ENCODE peak calls at places on chromosomes 2 and 18, in nine cellular contexts. One of them, this sample, is unnamed.

GRCh38 chr18:32777049-32777448 is 4.2 kb upstream of the KLHL14 start:
- DNase-seq in SK-N-SH: no peak
- DNase-seq in osteoblast: no peak
- DNase-seq in IMR-90: no peak
- DNase-seq in neural crest cell: no peak
- DNase-seq in foreskin fibroblast: peak
- DNase-seq in psoas muscle: no peak
- DNase-seq in GM10248: no peak
- DNase-seq in left ventricle myocardium inferior: no peak
- DNase-seq in this sample: no peak

GRCh38 chr18:43785145-43785544 is 507.9 kb upstream of the SYT4 start:
- DNase-seq in SK-N-SH: no peak
- DNase-seq in osteoblast: no peak
- DNase-seq in IMR-90: no peak
- DNase-seq in neural crest cell: no peak
- DNase-seq in foreskin fibroblast: no peak
- DNase-seq in psoas muscle: no peak
- DNase-seq in GM10248: no peak
- DNase-seq in left ventricle myocardium inferior: no peak
- DNase-seq in this sample: no peak

GRCh38 chr2:228242591-228242990 is 61.1 kb upstream of the SPHKAP start:
- DNase-seq in SK-N-SH: no peak
- DNase-seq in osteoblast: no peak
- DNase-seq in IMR-90: no peak
- DNase-seq in neural crest cell: no peak
- DNase-seq in foreskin fibroblast: no peak
- DNase-seq in psoas muscle: no peak
- DNase-seq in GM10248: no peak
- DNase-seq in left ventricle myocardium inferior: no peak
- DNase-seq in this sample: no peak

GRCh38 chr2:86786001-86786536 is 4.6 kb downstream of the CD8A start:
- DNase-seq in SK-N-SH: no peak
- DNase-seq in osteoblast: no peak
- DNase-seq in IMR-90: no peak
- DNase-seq in neural crest cell: no peak
- DNase-seq in foreskin fibroblast: no peak
- DNase-seq in psoas muscle: no peak
- DNase-seq in GM10248: no peak
- DNase-seq in left ventricle myocardium inferior: no peak
- DNase-seq in this sample: no peak

GRCh38 chr18:68623342-68623741 is 91.6 kb downstream of the TMX3 start:
- DNase-seq in SK-N-SH: peak
- DNase-seq in osteoblast: peak
- DNase-seq in IMR-90: peak
- DNase-seq in neural crest cell: peak
- DNase-seq in foreskin fibroblast: peak
- DNase-seq in psoas muscle: peak
- DNase-seq in GM10248: peak
- DNase-seq in left ventricle myocardium inferior: no peak
- DNase-seq in this sample: peak

GRCh38 chr2:12712871-12713270 is 3.9 kb upstream of the TRIB2 start:
- DNase-seq in SK-N-SH: no peak
- DNase-seq in osteoblast: no peak
- DNase-seq in IMR-90: peak
- DNase-seq in neural crest cell: no peak
- DNase-seq in foreskin fibroblast: peak
- DNase-seq in psoas muscle: no peak
- DNase-seq in GM10248: no peak
- DNase-seq in left ventricle myocardium inferior: no peak
- DNase-seq in this sample: no peak

GRCh38 chr2:203583696-203584095 is 48.6 kb upstream of the RAPH1 start:
- DNase-seq in SK-N-SH: no peak
- DNase-seq in osteoblast: peak
- DNase-seq in IMR-90: peak
- DNase-seq in neural crest cell: no peak
- DNase-seq in foreskin fibroblast: peak
- DNase-seq in psoas muscle: no peak
- DNase-seq in GM10248: peak
- DNase-seq in left ventricle myocardium inferior: no peak
- DNase-seq in this sample: no peak

GRCh38 chr2:237097911-237098702 is 12.4 kb downstream of the COPS8 start:
- DNase-seq in SK-N-SH: no peak
- DNase-seq in osteoblast: peak
- DNase-seq in IMR-90: peak
- DNase-seq in neural crest cell: no peak
- DNase-seq in foreskin fibroblast: peak
- DNase-seq in psoas muscle: no peak
- DNase-seq in GM10248: no peak
- DNase-seq in left ventricle myocardium inferior: no peak
- DNase-seq in this sample: no peak

GRCh38 chr2:233758849-233759248 is 1.2 kb upstream of the UGT1A1 start:
- DNase-seq in SK-N-SH: no peak
- DNase-seq in osteoblast: no peak
- DNase-seq in IMR-90: peak
- DNase-seq in neural crest cell: no peak
- DNase-seq in foreskin fibroblast: no peak
- DNase-seq in psoas muscle: no peak
- DNase-seq in GM10248: no peak
- DNase-seq in left ventricle myocardium inferior: no peak
- DNase-seq in this sample: no peak

GRCh38 chr18:61606759-61607158 is 273.5 kb downstream of the CDH20 start:
- DNase-seq in SK-N-SH: no peak
- DNase-seq in osteoblast: peak
- DNase-seq in IMR-90: peak
- DNase-seq in neural crest cell: no peak
- DNase-seq in foreskin fibroblast: peak
- DNase-seq in psoas muscle: peak
- DNase-seq in GM10248: no peak
- DNase-seq in left ventricle myocardium inferior: peak
- DNase-seq in this sample: peak

GRCh38 chr2:221478106-221478863 is 93.8 kb downstream of the EPHA4 start:
- DNase-seq in SK-N-SH: no peak
- DNase-seq in osteoblast: no peak
- DNase-seq in IMR-90: peak
- DNase-seq in neural crest cell: no peak
- DNase-seq in foreskin fibroblast: peak
- DNase-seq in psoas muscle: no peak
- DNase-seq in GM10248: no peak
- DNase-seq in left ventricle myocardium inferior: no peak
- DNase-seq in this sample: peak

GRCh38 chr2:111036042-111036441 is 84.7 kb upstream of the BCL2L11 start:
- DNase-seq in SK-N-SH: no peak
- DNase-seq in osteoblast: no peak
- DNase-seq in IMR-90: no peak
- DNase-seq in neural crest cell: no peak
- DNase-seq in foreskin fibroblast: no peak
- DNase-seq in psoas muscle: no peak
- DNase-seq in GM10248: no peak
- DNase-seq in left ventricle myocardium inferior: no peak
- DNase-seq in this sample: no peak

GRCh38 chr2:176508984-176509383 is 239.7 kb downstream of the MTX2 start:
- DNase-seq in SK-N-SH: no peak
- DNase-seq in osteoblast: no peak
- DNase-seq in IMR-90: no peak
- DNase-seq in neural crest cell: no peak
- DNase-seq in foreskin fibroblast: no peak
- DNase-seq in psoas muscle: no peak
- DNase-seq in GM10248: peak
- DNase-seq in left ventricle myocardium inferior: no peak
- DNase-seq in this sample: no peak

GRCh38 chr2:236755278-236755840 is 185.7 kb downstream of the ACKR3 start:
- DNase-seq in SK-N-SH: no peak
- DNase-seq in osteoblast: no peak
- DNase-seq in IMR-90: no peak
- DNase-seq in neural crest cell: no peak
- DNase-seq in foreskin fibroblast: no peak
- DNase-seq in psoas muscle: no peak
- DNase-seq in GM10248: no peak
- DNase-seq in left ventricle myocardium inferior: no peak
- DNase-seq in this sample: no peak

GRCh38 chr2:224910535-224910934 is 131.7 kb downstream of the DOCK10 start:
- DNase-seq in SK-N-SH: peak
- DNase-seq in osteoblast: no peak
- DNase-seq in IMR-90: peak
- DNase-seq in neural crest cell: no peak
- DNase-seq in foreskin fibroblast: peak
- DNase-seq in psoas muscle: no peak
- DNase-seq in GM10248: no peak
- DNase-seq in left ventricle myocardium inferior: no peak
- DNase-seq in this sample: no peak

GRCh38 chr2:109059474-109060165 is 69.4 kb upstream of the SH3RF3 start:
- DNase-seq in SK-N-SH: peak
- DNase-seq in osteoblast: no peak
- DNase-seq in IMR-90: no peak
- DNase-seq in neural crest cell: no peak
- DNase-seq in foreskin fibroblast: no peak
- DNase-seq in psoas muscle: no peak
- DNase-seq in GM10248: no peak
- DNase-seq in left ventricle myocardium inferior: peak
- DNase-seq in this sample: no peak

GRCh38 chr2:177645241-177645640 is 252.7 kb downstream of the AGPS start:
- DNase-seq in SK-N-SH: no peak
- DNase-seq in osteoblast: no peak
- DNase-seq in IMR-90: no peak
- DNase-seq in neural crest cell: no peak
- DNase-seq in foreskin fibroblast: no peak
- DNase-seq in psoas muscle: no peak
- DNase-seq in GM10248: no peak
- DNase-seq in left ventricle myocardium inferior: no peak
- DNase-seq in this sample: no peak

DNA sequence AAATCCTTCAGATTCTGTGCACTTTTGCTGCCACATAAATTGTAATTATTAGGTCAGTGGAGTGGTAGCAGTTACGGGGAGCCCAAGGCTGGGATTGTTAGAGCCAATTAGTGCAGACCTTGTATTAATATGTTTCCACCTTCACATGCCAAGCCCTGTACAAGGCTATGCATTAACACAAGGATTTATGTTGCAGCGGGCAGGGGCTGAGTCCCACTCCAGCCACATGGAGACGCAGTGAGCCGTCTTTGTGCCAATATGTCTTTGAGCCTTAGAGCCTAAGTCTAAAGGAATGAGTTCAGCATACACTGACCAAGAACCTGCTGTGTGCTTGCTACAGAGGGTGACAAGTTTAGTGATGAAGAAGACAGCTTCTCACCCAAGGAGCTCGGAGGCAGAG is 238.2 kb downstream of the TSN start:
- DNase-seq in SK-N-SH: no peak
- DNase-seq in osteoblast: no peak
- DNase-seq in IMR-90: no peak
- DNase-seq in neural crest cell: no peak
- DNase-seq in foreskin fibroblast: no peak
- DNase-seq in psoas muscle: no peak
- DNase-seq in GM10248: no peak
- DNase-seq in left ventricle myocardium inferior: no peak
- DNase-seq in this sample: no peak
- TF ChIP-seq CTCF in SK-N-SH: no peak
- TF ChIP-seq CTCF in osteoblast: peak
- TF ChIP-seq CTCF in IMR-90: no peak
- TF ChIP-seq CTCF in neural crest cell: no peak
- TF ChIP-seq CTCF in foreskin fibroblast: no peak
- TF ChIP-seq CTCF in psoas muscle: no peak
- TF ChIP-seq CTCF in GM10248: no peak
- TF ChIP-seq CTCF in left ventricle myocardium inferior: no peak
- TF ChIP-seq CTCF in this sample: no peak

DNA sequence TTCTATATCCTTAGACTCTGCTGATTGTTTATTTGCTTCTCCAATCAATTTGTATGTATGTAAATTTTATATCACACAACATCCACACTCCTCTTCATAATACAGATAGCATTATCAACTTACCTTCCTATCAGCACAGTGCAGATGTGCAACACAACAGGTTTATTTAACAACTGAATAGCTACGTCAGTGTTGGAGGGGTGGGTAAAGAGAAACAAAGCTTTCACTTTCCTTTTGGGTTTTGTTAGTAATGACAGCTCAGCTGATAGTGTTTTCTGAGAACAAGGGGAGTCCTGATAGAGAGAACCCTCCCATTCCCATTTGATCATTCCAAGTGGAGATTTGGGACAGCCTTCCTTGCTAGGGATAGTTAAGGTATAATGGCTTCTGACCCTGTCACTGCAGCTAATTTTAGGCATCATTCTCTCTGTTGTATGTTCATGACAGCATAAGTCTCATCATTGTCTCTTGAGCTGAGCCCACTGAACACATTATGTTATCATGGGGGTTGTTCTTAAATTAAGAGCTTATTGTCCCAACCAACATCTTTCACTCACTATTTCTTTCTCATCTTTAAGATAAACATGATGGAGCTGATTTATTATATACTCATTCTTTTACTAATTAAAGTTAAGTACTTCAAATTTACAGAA is 227.7 kb downstream of the GPD2 start:
- DNase-seq in SK-N-SH: no peak
- DNase-seq in osteoblast: peak
- DNase-seq in IMR-90: no peak
- DNase-seq in neural crest cell: no peak
- DNase-seq in foreskin fibroblast: no peak
- DNase-seq in psoas muscle: no peak
- DNase-seq in GM10248: peak
- DNase-seq in left ventricle myocardium inferior: no peak
- DNase-seq in this sample: no peak
- TF ChIP-seq CTCF in SK-N-SH: no peak
- TF ChIP-seq CTCF in osteoblast: no peak
- TF ChIP-seq CTCF in IMR-90: no peak
- TF ChIP-seq CTCF in neural crest cell: no peak
- TF ChIP-seq CTCF in foreskin fibroblast: no peak
- TF ChIP-seq CTCF in psoas muscle: no peak
- TF ChIP-seq CTCF in GM10248: no peak
- TF ChIP-seq CTCF in left ventricle myocardium inferior: no peak
- TF ChIP-seq CTCF in this sample: no peak

DNA sequence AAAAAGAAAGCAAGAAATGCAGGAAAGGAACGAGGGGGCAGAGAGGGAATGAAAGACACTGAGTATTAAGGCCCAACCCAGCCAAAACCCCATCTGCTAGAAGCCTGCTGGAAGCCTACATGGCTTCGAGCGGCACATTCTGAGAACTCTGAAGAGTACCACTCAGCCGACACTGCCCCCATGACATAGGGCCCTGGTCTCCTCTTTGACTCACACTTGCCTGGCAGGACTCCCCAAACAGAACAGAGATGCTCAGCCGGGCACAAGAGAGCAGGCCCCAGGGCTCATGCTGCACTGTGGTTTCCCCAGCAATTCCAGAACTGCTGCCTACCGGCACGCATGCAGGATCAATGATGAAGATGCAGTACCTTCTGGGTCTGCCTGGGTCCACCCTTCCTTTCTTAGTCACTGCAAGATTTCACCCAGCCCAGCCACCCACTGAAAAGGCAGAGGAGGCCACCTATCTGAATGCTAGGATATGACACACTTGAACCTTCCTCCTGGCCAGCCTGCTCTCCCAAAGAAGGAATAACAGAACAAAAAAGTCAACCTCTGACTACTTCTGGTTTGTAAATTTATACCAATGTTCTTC is 49.4 kb downstream of the BCL11A start:
- DNase-seq in SK-N-SH: no peak
- DNase-seq in osteoblast: no peak
- DNase-seq in IMR-90: no peak
- DNase-seq in neural crest cell: no peak
- DNase-seq in foreskin fibroblast: peak
- DNase-seq in psoas muscle: no peak
- DNase-seq in GM10248: no peak
- DNase-seq in left ventricle myocardium inferior: no peak
- DNase-seq in this sample: no peak
- TF ChIP-seq CTCF in SK-N-SH: peak
- TF ChIP-seq CTCF in osteoblast: no peak
- TF ChIP-seq CTCF in IMR-90: no peak
- TF ChIP-seq CTCF in neural crest cell: no peak
- TF ChIP-seq CTCF in foreskin fibroblast: peak
- TF ChIP-seq CTCF in psoas muscle: no peak
- TF ChIP-seq CTCF in GM10248: no peak
- TF ChIP-seq CTCF in left ventricle myocardium inferior: peak
- TF ChIP-seq CTCF in this sample: no peak

GRCh38 chr18:26656944-26657536 is 108.7 kb upstream of the KCTD1 start:
- DNase-seq in SK-N-SH: peak
- DNase-seq in osteoblast: peak
- DNase-seq in IMR-90: peak
- DNase-seq in neural crest cell: peak
- DNase-seq in foreskin fibroblast: peak
- DNase-seq in psoas muscle: peak
- DNase-seq in GM10248: peak
- DNase-seq in left ventricle myocardium inferior: peak
- DNase-seq in this sample: peak
- TF ChIP-seq CTCF in SK-N-SH: peak
- TF ChIP-seq CTCF in osteoblast: no peak
- TF ChIP-seq CTCF in IMR-90: peak
- TF ChIP-seq CTCF in neural crest cell: peak
- TF ChIP-seq CTCF in foreskin fibroblast: peak
- TF ChIP-seq CTCF in psoas muscle: peak
- TF ChIP-seq CTCF in GM10248: no peak
- TF ChIP-seq CTCF in left ventricle myocardium inferior: peak
- TF ChIP-seq CTCF in this sample: peak